ENCODE peak calls at places on chromosome 12, in eight cellular contexts. K is sigmoid colon, S is IMR-90, Q is GM12878, X is adrenal gland, G is testis, M is tibial nerve, J is uterus. N is an unnamed sample.

GRCh38 chr12:93107514-93107942 is 178.4 kb upstream of the EEA1 start:
- DNase-seq in K (no peak), S (peak), Q (no peak), X (no peak), G (no peak), M (no peak), J (no peak), N (no peak)

GRCh38 chr12:4355843-4356327 is 23.6 kb downstream of the FGF23 start:
- DNase-seq in K (no peak), S (peak), Q (no peak), X (peak), G (peak), M (no peak), J (no peak), N (peak)

GRCh38 chr12:129887047-129887568 is 16.7 kb downstream of the TMEM132D start:
- DNase-seq in K (no peak), S (no peak), Q (no peak), X (no peak), G (no peak), M (no peak), J (no peak), N (no peak)

GRCh38 chr12:109604132-109604585 is 30.6 kb downstream of the MVK start:
- DNase-seq in K (no peak), S (no peak), Q (no peak), X (no peak), G (no peak), M (no peak), J (no peak), N (no peak)

GRCh38 chr12:69966409-69966808 is 141.4 kb downstream of the MYRFL start:
- DNase-seq in K (peak), S (peak), Q (no peak), X (peak), G (no peak), M (peak), J (peak), N (no peak)

GRCh38 chr12:124225730-124226129 is 69.2 kb upstream of the RFLNA start:
- DNase-seq in K (no peak), S (no peak), Q (no peak), X (no peak), G (no peak), M (no peak), J (no peak), N (no peak)

GRCh38 chr12:41100572-41100971 is 87.5 kb upstream of the PDZRN4 start:
- DNase-seq in K (no peak), S (no peak), Q (no peak), X (no peak), G (no peak), M (no peak), J (no peak), N (no peak)

GRCh38 chr12:30450872-30451271 is 244.8 kb downstream of the IPO8 start:
- DNase-seq in K (no peak), S (no peak), Q (no peak), X (no peak), G (no peak), M (no peak), J (no peak), N (no peak)

GRCh38 chr12:87982208-87982607 is 47.0 kb downstream of the C12orf50 start:
- DNase-seq in K (no peak), S (peak), Q (no peak), X (no peak), G (no peak), M (no peak), J (no peak), N (no peak)

GRCh38 chr12:5902736-5903135 is 42.3 kb downstream of the ANO2 start:
- DNase-seq in K (no peak), S (no peak), Q (no peak), X (no peak), G (no peak), M (no peak), J (no peak), N (no peak)

GRCh38 chr12:132385923-132386751 is 56.7 kb upstream of the GALNT9 start:
- DNase-seq in K (peak), S (no peak), Q (no peak), X (peak), G (no peak), M (no peak), J (no peak), N (no peak)

GRCh38 chr12:30847259-30847658 is 79.3 kb upstream of the TSPAN11 start:
- DNase-seq in K (no peak), S (peak), Q (peak), X (no peak), G (no peak), M (no peak), J (no peak), N (peak)

GRCh38 chr12:123917337-123917850 is 55.2 kb downstream of the CCDC92 start:
- DNase-seq in K (no peak), S (no peak), Q (no peak), X (no peak), G (no peak), M (no peak), J (no peak), N (no peak)

GRCh38 chr12:72015895-72016294 is 77.2 kb downstream of the TPH2 start:
- DNase-seq in K (no peak), S (no peak), Q (no peak), X (no peak), G (no peak), M (no peak), J (no peak), N (no peak)

GRCh38 chr12:112879191-112879705 is 27.5 kb upstream of the OAS1 start:
- DNase-seq in K (no peak), S (no peak), Q (no peak), X (no peak), G (no peak), M (no peak), J (no peak), N (no peak)

GRCh38 chr12:124318336-124319020 is 23.6 kb downstream of the RFLNA start:
- DNase-seq in K (no peak), S (no peak), Q (no peak), X (no peak), G (no peak), M (no peak), J (no peak), N (no peak)

GRCh38 chr12:53952871-53953734 is 1.6 kb upstream of the HOXC12 start:
- DNase-seq in K (no peak), S (no peak), Q (no peak), X (no peak), G (no peak), M (no peak), J (peak), N (no peak)

GRCh38 chr12:64682572-64683277 is 72.4 kb downstream of the RASSF3 start:
- DNase-seq in K (peak), S (peak), Q (no peak), X (peak), G (no peak), M (no peak), J (peak), N (no peak)

GRCh38 chr12:4120316-4120920 is 153.1 kb upstream of the CCND2 start:
- DNase-seq in K (peak), S (no peak), Q (no peak), X (no peak), G (no peak), M (no peak), J (no peak), N (no peak)

GRCh38 chr12:97194551-97194950 is 268.1 kb upstream of the RMST start:
- DNase-seq in K (no peak), S (no peak), Q (no peak), X (no peak), G (no peak), M (no peak), J (no peak), N (no peak)

GRCh38 chr12:79691299-79692248 is 810 bp upstream of the PAWR start:
- DNase-seq in K (no peak), S (peak), Q (no peak), X (peak), G (peak), M (no peak), J (no peak), N (peak)

GRCh38 chr12:24561411-24561871 is 387.5 kb downstream of the BCAT1 start:
- DNase-seq in K (peak), S (peak), Q (no peak), X (no peak), G (no peak), M (no peak), J (no peak), N (no peak)

GRCh38 chr12:97837401-97837800 is 374.8 kb downstream of the RMST start:
- DNase-seq in K (no peak), S (no peak), Q (no peak), X (no peak), G (no peak), M (no peak), J (no peak), N (no peak)

GRCh38 chr12:52946797-52947547 is 1.9 kb upstream of the KRT18 start:
- DNase-seq in K (no peak), S (no peak), Q (no peak), X (no peak), G (no peak), M (no peak), J (no peak), N (no peak)

GRCh38 chr12:51056242-51056641 is 8.1 kb downstream of the LETMD1 start:
- DNase-seq in K (no peak), S (peak), Q (no peak), X (peak), G (no peak), M (no peak), J (peak), N (no peak)

GRCh38 chr12:76641961-76642360 is 82.4 kb upstream of the OSBPL8 start:
- DNase-seq in K (no peak), S (peak), Q (no peak), X (no peak), G (no peak), M (no peak), J (no peak), N (peak)

GRCh38 chr12:68896881-68897540 is 36.0 kb downstream of the CPM start:
- DNase-seq in K (no peak), S (no peak), Q (peak), X (no peak), G (no peak), M (no peak), J (no peak), N (no peak)

GRCh38 chr12:30106204-30106603 is 322.5 kb upstream of the TMTC1 start:
- DNase-seq in K (no peak), S (no peak), Q (no peak), X (no peak), G (no peak), M (no peak), J (no peak), N (no peak)

GRCh38 chr12:89353188-89353822 is 1.0 kb upstream of the DUSP6 start:
- DNase-seq in K (peak), S (peak), Q (no peak), X (peak), G (peak), M (peak), J (no peak), N (peak)

GRCh38 chr12:124188561-124189405 is 106.1 kb upstream of the RFLNA start:
- DNase-seq in K (no peak), S (no peak), Q (no peak), X (peak), G (no peak), M (no peak), J (no peak), N (no peak)

GRCh38 chr12:68224613-68225285 is 861 bp downstream of the IL26 start:
- DNase-seq in K (no peak), S (peak), Q (no peak), X (no peak), G (no peak), M (no peak), J (no peak), N (no peak)

GRCh38 chr12:75209782-75210138 is at the start of gene KCNC2:
- DNase-seq in K (no peak), S (no peak), Q (no peak), X (no peak), G (no peak), M (no peak), J (no peak), N (no peak)

GRCh38 chr12:102950107-102950949 is 7.1 kb upstream of the ASCL1 start:
- DNase-seq in K (no peak), S (no peak), Q (no peak), X (no peak), G (peak), M (no peak), J (no peak), N (no peak)

GRCh38 chr12:66647034-66647691 is 31.7 kb downstream of the GRIP1 start:
- DNase-seq in K (no peak), S (peak), Q (no peak), X (no peak), G (no peak), M (no peak), J (no peak), N (no peak)

GRCh38 chr12:106766393-106766826 is 8.1 kb upstream of the RIC8B start:
- DNase-seq in K (no peak), S (no peak), Q (no peak), X (peak), G (peak), M (peak), J (peak), N (no peak)

GRCh38 chr12:111451649-111452129 is 46.0 kb downstream of the SH2B3 start:
- DNase-seq in K (peak), S (peak), Q (no peak), X (peak), G (peak), M (no peak), J (no peak), N (peak)

GRCh38 chr12:14774074-14774943 is 29.0 kb downstream of the WBP11 start:
- DNase-seq in K (peak), S (peak), Q (peak), X (peak), G (peak), M (peak), J (peak), N (peak)
- TF ChIP-seq POLR2A in K (peak), S (peak), Q (peak), X (peak), G (peak), M (peak), J (peak), N (peak)

GRCh38 chr12:56469007-56469930 is 891 bp downstream of the SPRYD4 start:
- DNase-seq in K (peak), S (no peak), Q (no peak), X (peak), G (peak), M (no peak), J (no peak), N (peak)

GRCh38 chr12:56476143-56476542 is 7.8 kb downstream of the SPRYD4 start:
- DNase-seq in K (no peak), S (no peak), Q (no peak), X (no peak), G (no peak), M (no peak), J (no peak), N (no peak)

GRCh38 chr12:56476972-56477432 is 8.6 kb downstream of the SPRYD4 start:
- DNase-seq in K (no peak), S (no peak), Q (no peak), X (no peak), G (no peak), M (no peak), J (no peak), N (no peak)

GRCh38 chr12:56477521-56478225 is 9.3 kb downstream of the SPRYD4 start:
- DNase-seq in K (no peak), S (no peak), Q (no peak), X (no peak), G (no peak), M (no peak), J (no peak), N (no peak)

GRCh38 chr12:56474389-56474788 is 6.0 kb downstream of the SPRYD4 start:
- DNase-seq in K (no peak), S (no peak), Q (no peak), X (no peak), G (no peak), M (no peak), J (no peak), N (no peak)
- TF ChIP-seq POLR2A in K (no peak), S (no peak), Q (peak), X (no peak), G (no peak), M (no peak), J (no peak), N (no peak)

GRCh38 chr12:46516238-46516932 is 143.8 kb upstream of the SLC38A2 start:
- DNase-seq in K (no peak), S (no peak), Q (no peak), X (no peak), G (no peak), M (no peak), J (no peak), N (no peak)

GRCh38 chr12:46517579-46517962 is 145.0 kb upstream of the SLC38A2 start:
- DNase-seq in K (no peak), S (no peak), Q (no peak), X (no peak), G (no peak), M (no peak), J (no peak), N (no peak)

GRCh38 chr12:46518184-46518583 is 145.6 kb upstream of the SLC38A2 start:
- DNase-seq in K (no peak), S (no peak), Q (no peak), X (no peak), G (peak), M (no peak), J (no peak), N (no peak)

GRCh38 chr12:46515829-46516228 is 143.3 kb upstream of the SLC38A2 start:
- DNase-seq in K (no peak), S (no peak), Q (no peak), X (no peak), G (no peak), M (no peak), J (no peak), N (no peak)

GRCh38 chr12:46516933-46517578 is 144.5 kb upstream of the SLC38A2 start:
- DNase-seq in K (no peak), S (no peak), Q (peak), X (no peak), G (no peak), M (no peak), J (no peak), N (no peak)
- TF ChIP-seq POLR2A in K (no peak), S (no peak), Q (no peak), X (no peak), G (no peak), M (no peak), J (no peak), N (no peak)

GRCh38 chr12:62843714-62844113 is 91.2 kb downstream of the PPM1H start:
- DNase-seq in K (no peak), S (no peak), Q (no peak), X (no peak), G (no peak), M (no peak), J (no peak), N (no peak)
- TF ChIP-seq POLR2A in K (no peak), S (no peak), Q (no peak), X (no peak), G (no peak), M (no peak), J (no peak), N (no peak)